ENCODE peak calls at places on chromosome 7, in six cellular contexts. One of them, this sample, is unnamed.

GRCh38 chr7:37346761-37347160 is 101.9 kb downstream of the ELMO1 start:
- DNase-seq in SK-N-SH: no peak
- DNase-seq in HCT116: no peak
- DNase-seq in GM12878: no peak
- DNase-seq in HepG2: no peak
- DNase-seq in H1: no peak
- DNase-seq in this sample: peak

GRCh38 chr7:818031-818699 is 14.1 kb upstream of the SUN1 start:
- DNase-seq in GM12878: no peak
- DNase-seq in HepG2: peak
- DNase-seq in H1: no peak
- DNase-seq in SK-N-SH: no peak
- DNase-seq in HCT116: peak
- DNase-seq in this sample: peak

GRCh38 chr7:139853576-139854511 is 24.8 kb downstream of the TBXAS1 start:
- DNase-seq in H1: peak
- DNase-seq in GM12878: no peak
- DNase-seq in HepG2: no peak
- DNase-seq in HCT116: no peak
- DNase-seq in SK-N-SH: no peak
- DNase-seq in this sample: no peak

GRCh38 chr7:64755881-64756280 is 38.3 kb upstream of the ZNF138 start:
- DNase-seq in HepG2: no peak
- DNase-seq in GM12878: no peak
- DNase-seq in HCT116: no peak
- DNase-seq in H1: no peak
- DNase-seq in SK-N-SH: no peak
- DNase-seq in this sample: no peak

GRCh38 chr7:155227788-155228458 is 69.8 kb upstream of the INSIG1 start:
- DNase-seq in GM12878: no peak
- DNase-seq in H1: peak
- DNase-seq in SK-N-SH: peak
- DNase-seq in HCT116: no peak
- DNase-seq in HepG2: no peak
- DNase-seq in this sample: no peak

GRCh38 chr7:45026984-45027773 is 27.2 kb downstream of the CCM2 start:
- DNase-seq in SK-N-SH: no peak
- DNase-seq in HepG2: peak
- DNase-seq in GM12878: peak
- DNase-seq in HCT116: no peak
- DNase-seq in H1: no peak
- DNase-seq in this sample: no peak

GRCh38 chr7:127766831-127767489 is 115.0 kb downstream of the SND1 start:
- DNase-seq in SK-N-SH: no peak
- DNase-seq in H1: no peak
- DNase-seq in HepG2: no peak
- DNase-seq in HCT116: no peak
- DNase-seq in GM12878: no peak
- DNase-seq in this sample: no peak

GRCh38 chr7:6035686-6036085 is 4.5 kb downstream of the ANKRD61 start:
- DNase-seq in H1: no peak
- DNase-seq in HepG2: no peak
- DNase-seq in HCT116: no peak
- DNase-seq in GM12878: no peak
- DNase-seq in SK-N-SH: no peak
- DNase-seq in this sample: no peak

GRCh38 chr7:44258865-44259546 is 58.2 kb downstream of the YKT6 start:
- DNase-seq in HepG2: no peak
- DNase-seq in H1: no peak
- DNase-seq in GM12878: no peak
- DNase-seq in HCT116: no peak
- DNase-seq in SK-N-SH: no peak
- DNase-seq in this sample: no peak

GRCh38 chr7:116955801-116956514 is 2.7 kb downstream of the ST7 start:
- DNase-seq in GM12878: peak
- DNase-seq in HepG2: no peak
- DNase-seq in HCT116: no peak
- DNase-seq in SK-N-SH: no peak
- DNase-seq in H1: no peak
- DNase-seq in this sample: no peak

GRCh38 chr7:135447783-135448182 is 62.1 kb downstream of the CNOT4 start:
- DNase-seq in SK-N-SH: no peak
- DNase-seq in HepG2: no peak
- DNase-seq in HCT116: no peak
- DNase-seq in GM12878: no peak
- DNase-seq in H1: no peak
- DNase-seq in this sample: no peak
- TF ChIP-seq JUND in SK-N-SH: no peak
- TF ChIP-seq JUND in HepG2: no peak
- TF ChIP-seq JUND in HCT116: no peak
- TF ChIP-seq JUND in GM12878: no peak
- TF ChIP-seq JUND in H1: no peak
- TF ChIP-seq JUND in this sample: no peak

GRCh38 chr7:28580626-28581025 is 168.3 kb downstream of the CREB5 start:
- DNase-seq in HCT116: no peak
- DNase-seq in HepG2: no peak
- DNase-seq in SK-N-SH: no peak
- DNase-seq in GM12878: no peak
- DNase-seq in H1: no peak
- DNase-seq in this sample: no peak

GRCh38 chr7:28575241-28575643 is 162.9 kb downstream of the CREB5 start:
- DNase-seq in GM12878: no peak
- DNase-seq in HepG2: no peak
- DNase-seq in HCT116: no peak
- DNase-seq in SK-N-SH: no peak
- DNase-seq in H1: no peak
- DNase-seq in this sample: no peak

GRCh38 chr7:28581351-28581750 is 169.0 kb downstream of the CREB5 start:
- DNase-seq in HCT116: no peak
- DNase-seq in HepG2: no peak
- DNase-seq in SK-N-SH: no peak
- DNase-seq in H1: no peak
- DNase-seq in GM12878: no peak
- DNase-seq in this sample: no peak

GRCh38 chr7:28582226-28582625 is 169.9 kb downstream of the CREB5 start:
- DNase-seq in SK-N-SH: no peak
- DNase-seq in H1: no peak
- DNase-seq in HepG2: no peak
- DNase-seq in GM12878: no peak
- DNase-seq in HCT116: no peak
- DNase-seq in this sample: no peak

DNA sequence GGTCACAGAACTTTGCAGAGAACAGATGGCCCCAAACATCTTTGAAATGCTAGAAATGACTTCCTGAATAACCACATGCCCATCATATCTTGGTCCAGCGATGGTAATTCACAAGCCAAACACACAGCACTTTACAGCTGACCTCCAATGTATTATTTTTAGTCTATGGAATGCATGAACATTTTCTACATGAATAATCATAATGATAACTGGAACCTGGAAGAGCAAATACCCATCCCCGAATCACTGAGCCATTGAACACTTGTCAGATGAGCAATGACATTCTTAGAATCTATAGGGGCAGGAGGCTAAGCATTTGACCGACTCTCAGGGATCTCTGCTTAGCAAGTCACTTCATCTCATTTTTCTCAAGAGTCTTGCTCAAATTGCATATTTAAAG is 167.3 kb downstream of the CREB5 start:
- DNase-seq in GM12878: no peak
- DNase-seq in HepG2: no peak
- DNase-seq in HCT116: no peak
- DNase-seq in SK-N-SH: no peak
- DNase-seq in H1: no peak
- DNase-seq in this sample: no peak
- TF ChIP-seq JUND in GM12878: no peak
- TF ChIP-seq JUND in HepG2: no peak
- TF ChIP-seq JUND in HCT116: no peak
- TF ChIP-seq JUND in SK-N-SH: no peak
- TF ChIP-seq JUND in H1: no peak
- TF ChIP-seq JUND in this sample: no peak

GRCh38 chr7:46751471-46751870 is 830.4 kb upstream of the IGFBP3 start:
- DNase-seq in GM12878: no peak
- DNase-seq in H1: no peak
- DNase-seq in HepG2: no peak
- DNase-seq in HCT116: no peak
- DNase-seq in SK-N-SH: no peak
- DNase-seq in this sample: no peak
- TF ChIP-seq JUND in GM12878: no peak
- TF ChIP-seq JUND in H1: no peak
- TF ChIP-seq JUND in HepG2: no peak
- TF ChIP-seq JUND in HCT116: no peak
- TF ChIP-seq JUND in SK-N-SH: no peak
- TF ChIP-seq JUND in this sample: no peak

GRCh38 chr7:72176875-72177274 is 235.3 kb downstream of the CALN1 start:
- DNase-seq in HCT116: no peak
- DNase-seq in SK-N-SH: no peak
- DNase-seq in HepG2: no peak
- DNase-seq in H1: no peak
- DNase-seq in GM12878: no peak
- DNase-seq in this sample: no peak

GRCh38 chr7:72187179-72187578 is 225.0 kb downstream of the CALN1 start:
- DNase-seq in HCT116: no peak
- DNase-seq in SK-N-SH: no peak
- DNase-seq in H1: no peak
- DNase-seq in HepG2: no peak
- DNase-seq in GM12878: no peak
- DNase-seq in this sample: no peak

GRCh38 chr7:72183835-72184234 is 228.3 kb downstream of the CALN1 start:
- DNase-seq in SK-N-SH: peak
- DNase-seq in HCT116: peak
- DNase-seq in HepG2: peak
- DNase-seq in H1: no peak
- DNase-seq in GM12878: no peak
- DNase-seq in this sample: no peak

DNA sequence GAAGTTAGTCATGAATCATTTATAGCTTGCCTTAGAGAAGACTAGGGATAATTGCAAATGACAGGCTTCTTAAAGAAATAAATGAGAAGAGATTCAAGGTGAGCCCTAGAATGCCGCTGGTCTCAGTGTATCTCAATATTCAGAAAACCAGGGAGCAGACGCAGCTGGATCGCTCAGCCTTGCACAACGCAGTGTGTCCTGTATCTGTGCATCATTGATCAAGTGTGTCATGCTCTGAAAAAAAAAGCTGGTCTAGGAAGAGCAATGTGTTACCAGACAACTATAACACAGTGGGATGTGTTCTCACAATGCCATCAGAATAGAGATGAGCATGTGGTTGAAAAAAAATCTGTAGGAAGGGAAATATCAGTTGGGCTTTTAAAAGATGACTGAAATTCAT is 230.1 kb downstream of the CALN1 start:
- DNase-seq in GM12878: no peak
- DNase-seq in HCT116: no peak
- DNase-seq in SK-N-SH: no peak
- DNase-seq in HepG2: no peak
- DNase-seq in H1: no peak
- DNase-seq in this sample: no peak
- TF ChIP-seq JUND in GM12878: no peak
- TF ChIP-seq JUND in HCT116: no peak
- TF ChIP-seq JUND in SK-N-SH: no peak
- TF ChIP-seq JUND in HepG2: no peak
- TF ChIP-seq JUND in H1: no peak
- TF ChIP-seq JUND in this sample: no peak

This sample was measured in T47D.